ENCODE peak calls at places on chromosomes 11 and 22, in four cellular contexts. A is AML-193, M is fibroblast of pulmonary artery, H is iPS-NIHi11. Y is an unnamed sample.

GRCh38 chr11:45606514-45607024 is 58.9 kb downstream of the CHST1 start:
- DNase-seq in A (no peak), M (no peak), H (peak; percentile 76), Y (no peak)

GRCh38 chr11:133383689-133384088 is 148.6 kb downstream of the OPCML start:
- DNase-seq in A (no peak), M (no peak), H (no peak), Y (no peak)

GRCh38 chr11:15146271-15147003 is 31.7 kb downstream of the INSC start:
- DNase-seq in A (no peak), M (peak; percentile 10), H (no peak), Y (no peak)

GRCh38 chr11:67289226-67289650 is at the start of gene ANKRD13D:
- DNase-seq in A (no peak), M (no peak), H (no peak), Y (no peak)

GRCh38 chr22:24952837-24953293 is 349 bp downstream of the KIAA1671 start:
- DNase-seq in A (no peak), M (peak; percentile 72), H (peak; percentile 80), Y (peak; percentile 77)

GRCh38 chr11:119361056-119361787 is 14.7 kb upstream of the MFRP start:
- DNase-seq in A (no peak), M (peak; percentile 56), H (no peak), Y (peak; percentile 74)

GRCh38 chr22:43126506-43127165 is 16.1 kb downstream of the BIK start:
- DNase-seq in A (no peak), M (peak; percentile 78), H (peak; percentile 65), Y (no peak)

GRCh38 chr11:75673977-75674582 is 5.2 kb upstream of the MAP6 start:
- DNase-seq in A (no peak), M (peak; percentile 85), H (no peak), Y (no peak)

GRCh38 chr11:27812341-27812740 is 112.1 kb upstream of the BDNF start:
- DNase-seq in A (no peak), M (peak; percentile 8), H (no peak), Y (no peak)

GRCh38 chr11:64319421-64319761 is 1.5 kb downstream of the PRDX5 start:
- DNase-seq in A (peak; percentile 81), M (no peak), H (no peak), Y (no peak)

GRCh38 chr22:24101966-24102365 is 79.3 kb upstream of the SUSD2 start:
- DNase-seq in A (no peak), M (no peak), H (no peak), Y (peak; percentile 68)

GRCh38 chr11:65879622-65880021 is at the start of gene CTSW:
- DNase-seq in A (no peak), M (no peak), H (no peak), Y (no peak)

GRCh38 chr22:30668306-30668655 is 606 bp upstream of the DUSP18 start:
- DNase-seq in A (no peak), M (no peak), H (peak; percentile 46), Y (no peak)

GRCh38 chr11:84358034-84358433 is 1071.9 kb upstream of the CCDC90B start:
- DNase-seq in A (no peak), M (no peak), H (no peak), Y (no peak)

Y was measured in tibial artery.